ENCODE peak calls at places on chromosomes 7 and 10, in four cellular contexts. B is endodermal cell, F is mammary epithelial cell, Z is prostate gland. M is an unnamed sample.

GRCh38 chr7:76409537-76409936 is at the start of gene SSC4D:
- DNase-seq in B (peak), Z (no peak), F (no peak), M (no peak)

GRCh38 chr10:68957284-68957615 is 1.3 kb downstream of the DDX21 start:
- DNase-seq in B (no peak), F (no peak), Z (no peak), M (no peak)

GRCh38 chr7:100503350-100503735 is 19.6 kb downstream of the NYAP1 start:
- DNase-seq in B (no peak), Z (no peak), F (no peak), M (no peak)

GRCh38 chr10:30039567-30039966 is 19.8 kb downstream of the JCAD start:
- DNase-seq in B (no peak), F (no peak), Z (no peak), M (no peak)

GRCh38 chr7:83259064-83259463 is 96.4 kb upstream of the PCLO start:
- DNase-seq in F (no peak), Z (no peak), B (no peak), M (no peak)

GRCh38 chr7:17965600-17965999 is 25.3 kb upstream of the SNX13 start:
- DNase-seq in Z (no peak), B (no peak), F (peak), M (no peak)

GRCh38 chr7:11726251-11727155 is 105.5 kb downstream of the THSD7A start:
- DNase-seq in F (peak), Z (peak), B (no peak), M (no peak)

GRCh38 chr10:84348860-84349259 is 20.5 kb downstream of the CCSER2 start:
- DNase-seq in B (no peak), F (peak), Z (no peak), M (no peak)

GRCh38 chr10:61438141-61438984 is 14.8 kb downstream of the TMEM26 start:
- DNase-seq in B (no peak), F (peak), Z (no peak), M (no peak)

GRCh38 chr10:120950103-120950561 is 99.0 kb downstream of the WDR11 start:
- DNase-seq in Z (no peak), B (peak), F (peak), M (no peak)

GRCh38 chr10:124341768-124342135 is 77.0 kb downstream of the OAT start:
- DNase-seq in F (no peak), B (peak), Z (no peak), M (no peak)

GRCh38 chr10:13528875-13529713 is at the start of gene BEND7:
- DNase-seq in F (no peak), Z (no peak), B (peak), M (peak)

GRCh38 chr10:132526676-132527075 is 10.9 kb upstream of the INPP5A start:
- DNase-seq in Z (no peak), B (no peak), F (no peak), M (no peak)

GRCh38 chr7:143223784-143224183 is 1.9 kb downstream of the TAS2R40 start:
- DNase-seq in Z (peak), B (no peak), F (no peak), M (no peak)

GRCh38 chr7:136692221-136692620 is 176.2 kb upstream of the CHRM2 start:
- DNase-seq in B (no peak), Z (no peak), F (no peak), M (no peak)

GRCh38 chr10:124534821-124535601 is 73.4 kb downstream of the LHPP start:
- DNase-seq in B (no peak), F (no peak), Z (no peak), M (no peak)

GRCh38 chr10:128047991-128048826 is 78.0 kb downstream of the MKI67 start:
- DNase-seq in B (no peak), F (peak), Z (peak), M (peak)

GRCh38 chr10:102593074-102593803 is 51.0 kb upstream of the TRIM8 start:
- DNase-seq in F (peak), B (peak), Z (no peak), M (no peak)

GRCh38 chr10:104021246-104021645 is 54.3 kb downstream of the SLK start:
- DNase-seq in B (no peak), F (no peak), Z (no peak), M (no peak)

GRCh38 chr10:114708717-114709352 is 50.8 kb upstream of the ABLIM1 start:
- DNase-seq in B (peak), F (peak), Z (no peak), M (no peak)

GRCh38 chr10:84901885-84902284 is 573.5 kb downstream of the CCSER2 start:
- DNase-seq in Z (no peak), F (no peak), B (no peak), M (no peak)

GRCh38 chr10:96834121-96834520 is 2.0 kb downstream of the LCOR start:
- DNase-seq in Z (no peak), F (no peak), B (no peak), M (no peak)

GRCh38 chr7:19112290-19113000 is 5.0 kb downstream of the TWIST1 start:
- DNase-seq in B (peak), Z (no peak), F (no peak), M (no peak)
- H3K27ac ChIP-seq in B (no peak), Z (no peak), F (no peak), M (no peak)

GRCh38 chr7:16753102-16753931 is at the start of gene TSPAN13:
- DNase-seq in B (peak), Z (peak), F (peak), M (peak)

GRCh38 chr7:16758634-16759602 is 5.4 kb downstream of the TSPAN13 start:
- DNase-seq in F (no peak), B (no peak), Z (no peak), M (no peak)

GRCh38 chr7:16754869-16755317 is 1.3 kb downstream of the TSPAN13 start:
- DNase-seq in B (no peak), F (peak), Z (no peak), M (peak)

GRCh38 chr7:16755397-16755796 is 1.8 kb downstream of the TSPAN13 start:
- DNase-seq in Z (no peak), B (no peak), F (no peak), M (no peak)

DNA sequence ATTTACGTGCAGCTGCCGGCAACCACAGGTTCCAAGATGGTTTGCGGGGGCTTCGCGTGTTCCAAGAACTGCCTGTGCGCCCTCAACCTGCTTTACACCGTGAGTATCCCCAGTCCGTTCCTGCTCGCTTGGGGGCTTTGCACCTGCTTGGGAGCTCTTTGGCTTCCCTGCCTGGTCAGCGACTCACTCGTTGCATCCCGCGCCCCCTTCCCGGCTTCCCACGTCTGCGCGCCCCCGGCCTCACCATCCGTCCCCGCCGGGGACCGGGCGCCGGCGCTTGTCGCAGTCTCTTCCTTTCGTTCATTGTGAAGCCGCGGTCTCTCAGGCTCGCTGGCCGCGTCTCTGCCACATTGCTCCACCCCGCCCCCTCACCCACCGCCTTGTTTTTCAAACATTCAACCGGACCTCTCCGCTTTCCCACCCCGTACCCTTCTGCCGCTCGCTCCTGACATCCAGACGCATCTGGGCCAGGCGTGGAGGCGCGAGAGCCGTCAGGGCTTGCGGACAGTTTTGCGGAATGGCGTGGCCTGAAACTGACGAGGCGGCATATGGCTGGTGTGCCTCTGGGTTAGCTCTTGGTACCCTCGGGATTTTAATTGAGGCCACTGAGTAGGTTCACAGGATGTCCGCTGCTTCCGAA is 497 bp downstream of the TSPAN13 start:
- DNase-seq in F (peak), B (peak), Z (peak), M (peak)
- H3K27ac ChIP-seq in F (no peak), B (peak), Z (peak), M (peak)

GRCh38 chr10:88066876-88067275 is 203.5 kb downstream of the PTEN start:
- DNase-seq in B (no peak), F (no peak), Z (no peak), M (no peak)
- H3K27ac ChIP-seq in B (no peak), F (no peak), Z (no peak), M (no peak)

GRCh38 chr7:24965831-24966708 is 13.9 kb downstream of the OSBPL3 start:
- DNase-seq in F (peak), Z (no peak), B (peak), M (peak)

GRCh38 chr7:24964177-24964576 is 15.8 kb downstream of the OSBPL3 start:
- DNase-seq in F (no peak), B (no peak), Z (no peak), M (no peak)

GRCh38 chr7:24968165-24968564 is 11.8 kb downstream of the OSBPL3 start:
- DNase-seq in B (no peak), Z (no peak), F (no peak), M (no peak)

GRCh38 chr7:24967696-24968095 is 12.3 kb downstream of the OSBPL3 start:
- DNase-seq in B (no peak), Z (no peak), F (no peak), M (no peak)

GRCh38 chr7:24966802-24967201 is 13.2 kb downstream of the OSBPL3 start:
- DNase-seq in Z (no peak), B (no peak), F (no peak), M (no peak)
- H3K27ac ChIP-seq in Z (no peak), B (no peak), F (peak), M (no peak)

DNA sequence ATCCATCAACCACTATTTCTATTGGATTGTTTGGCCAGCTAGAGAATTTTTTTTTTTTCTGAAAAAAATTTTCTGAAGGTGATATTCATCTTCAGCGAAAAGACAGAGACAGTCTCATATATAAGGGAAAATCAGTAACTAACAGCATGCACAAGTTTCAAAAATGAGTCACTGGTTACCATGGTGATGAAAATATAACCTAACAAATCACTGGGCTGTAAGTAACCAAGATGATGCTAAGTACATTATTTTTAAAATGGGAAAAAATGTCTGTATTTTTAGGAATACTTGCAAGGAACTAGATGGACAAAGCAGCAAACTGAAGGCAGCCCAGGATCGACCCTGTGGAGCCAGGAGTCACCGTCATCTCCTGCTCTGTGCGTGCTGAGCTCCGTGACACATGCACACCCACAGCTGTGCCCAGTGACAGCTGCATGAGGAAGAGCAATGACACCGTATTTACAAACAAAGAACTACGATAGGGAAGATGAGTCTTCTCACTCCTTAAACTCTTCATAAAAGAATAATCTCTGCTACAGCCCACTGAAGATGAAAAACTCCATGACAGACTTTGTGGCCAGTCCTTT is 137.3 kb downstream of the ELMO1 start:
- DNase-seq in Z (no peak), B (no peak), F (no peak), M (no peak)
- H3K27ac ChIP-seq in Z (no peak), B (no peak), F (no peak), M (no peak)

GRCh38 chr10:101142533-101143353 is 11.6 kb downstream of the TLX1 start:
- DNase-seq in F (no peak), Z (no peak), B (no peak), M (no peak)
- H3K27ac ChIP-seq in F (no peak), Z (no peak), B (no peak), M (no peak)

M was measured in colonic mucosa.